ENCODE peak calls at places on chromosomes 12 and 14, in nine cellular contexts. T is adrenal gland, A is BJ, Q is RWPE2, Y is PC-3, R is pancreas, W is tibial artery, H is cardiac muscle cell, M is left ventricle myocardium inferior. F is an unnamed sample. For H3K36me3 and H3K27me3, the result is how much of the 10 kb centered on the place peaks cover.

GRCh38 chr12:13033266-13033875 is 10.8 kb upstream of the FAM234B start:
- DNase-seq in T (no peak), A (no peak), Q (no peak), Y (no peak), R (no peak), W (no peak), H (no peak), M (no peak), F (no peak)

GRCh38 chr14:82180057-82180620 is 646.5 kb upstream of the SEL1L start:
- DNase-seq in T (no peak), A (no peak), Q (no peak), Y (no peak), R (no peak), W (no peak), H (no peak), M (no peak), F (no peak)

GRCh38 chr14:94340533-94340932 is 17.4 kb upstream of the SERPINA6 start:
- DNase-seq in T (no peak), A (no peak), Q (no peak), Y (no peak), R (no peak), W (no peak), H (no peak), M (no peak), F (no peak)

GRCh38 chr12:63967358-63967757 is 122.9 kb downstream of the SRGAP1 start:
- DNase-seq in T (no peak), A (no peak), Q (no peak), Y (peak), R (no peak), W (no peak), H (peak), M (no peak), F (peak)

GRCh38 chr14:58923751-58924405 is 264.6 kb upstream of the DAAM1 start:
- DNase-seq in T (no peak), A (no peak), Q (no peak), Y (no peak), R (no peak), W (no peak), H (no peak), M (no peak), F (no peak)

GRCh38 chr12:127296591-127296990 is 970.4 kb upstream of the TMEM132C start:
- DNase-seq in T (no peak), A (no peak), Q (no peak), Y (no peak), R (no peak), W (no peak), H (no peak), M (no peak), F (no peak)

GRCh38 chr12:6903712-6904111 is 910 bp upstream of the LRRC23 start:
- DNase-seq in T (no peak), A (no peak), Q (no peak), Y (peak), R (no peak), W (no peak), H (no peak), M (no peak), F (no peak)

GRCh38 chr12:58657175-58657574 is 263.1 kb downstream of the LRIG3 start:
- DNase-seq in T (no peak), A (no peak), Q (no peak), Y (no peak), R (no peak), W (no peak), H (no peak), M (no peak), F (peak)

GRCh38 chr14:34003691-34004090 is 52.8 kb upstream of the EGLN3 start:
- DNase-seq in T (no peak), A (no peak), Q (no peak), Y (no peak), R (no peak), W (no peak), H (no peak), M (no peak), F (no peak)

GRCh38 chr12:87405918-87406317 is 623.3 kb downstream of the C12orf50 start:
- DNase-seq in T (no peak), A (no peak), Q (no peak), Y (peak), R (no peak), W (no peak), H (peak), M (no peak), F (peak)

GRCh38 chr12:89695830-89696229 is 12.8 kb downstream of the ATP2B1 start:
- DNase-seq in T (no peak), A (no peak), Q (no peak), Y (no peak), R (no peak), W (no peak), H (no peak), M (no peak), F (no peak)

GRCh38 chr12:93795352-93795751 is 118.2 kb downstream of the CRADD start:
- DNase-seq in T (no peak), A (no peak), Q (no peak), Y (no peak), R (no peak), W (no peak), H (no peak), M (no peak), F (no peak)
- H3K36me3 ChIP-seq in T (under half), A (under half), Q (under half), Y (under half), R (under half), W (under half), H (under half), M (under half), F (under half)

DNA sequence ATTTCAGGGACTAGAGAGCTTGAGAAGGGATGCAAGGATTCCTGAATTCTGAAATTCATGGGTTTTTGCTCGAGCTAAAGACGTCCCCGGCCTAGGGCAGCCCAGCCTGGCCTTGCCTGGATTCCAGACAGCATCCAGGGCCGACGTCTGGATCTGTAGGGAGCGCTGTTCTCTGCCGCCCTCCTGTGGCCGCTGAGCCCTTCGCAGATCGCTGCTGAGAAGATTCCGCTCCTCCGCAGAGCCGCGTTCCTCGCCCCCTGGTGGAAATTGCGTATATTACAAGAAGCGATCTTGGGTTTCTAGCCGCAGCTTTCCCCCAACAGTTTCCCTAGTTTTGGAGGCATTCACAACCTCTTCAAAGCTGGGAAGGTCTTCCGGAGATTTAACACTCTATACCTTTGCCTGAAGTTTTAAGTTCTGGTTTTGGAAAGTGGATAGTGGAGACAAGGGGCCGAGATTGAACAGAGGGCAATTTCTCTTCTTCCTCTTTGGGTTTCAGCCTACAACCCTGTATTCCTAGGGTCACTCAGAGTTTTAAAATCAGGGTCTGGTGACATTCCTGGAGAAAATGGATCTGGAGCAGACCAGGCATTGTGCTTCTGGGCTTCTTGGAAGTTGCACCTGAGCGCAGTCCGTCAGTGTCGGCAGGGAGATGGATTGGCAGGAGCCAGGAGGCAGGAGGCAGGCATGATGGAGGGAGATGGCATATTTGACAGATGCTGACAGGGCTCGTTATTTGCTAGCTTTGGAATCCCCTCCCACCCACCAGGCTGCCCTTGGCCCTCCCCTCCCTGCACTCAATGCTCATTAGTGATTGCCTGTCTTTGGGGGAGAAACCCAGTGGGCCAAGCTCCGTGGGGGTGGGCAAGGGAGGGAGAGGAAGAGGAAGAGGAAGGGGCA is 4.9 kb downstream of the CISTR start:
- DNase-seq in T (peak), A (peak), Q (peak), Y (peak), R (peak), W (peak), H (peak), M (peak), F (peak)
- H3K27me3 ChIP-seq in T (under half), A (half or more), Q (under half), Y (under half), R (under half), W (under half), H (half or more), M (half or more), F (half or more)

DNA sequence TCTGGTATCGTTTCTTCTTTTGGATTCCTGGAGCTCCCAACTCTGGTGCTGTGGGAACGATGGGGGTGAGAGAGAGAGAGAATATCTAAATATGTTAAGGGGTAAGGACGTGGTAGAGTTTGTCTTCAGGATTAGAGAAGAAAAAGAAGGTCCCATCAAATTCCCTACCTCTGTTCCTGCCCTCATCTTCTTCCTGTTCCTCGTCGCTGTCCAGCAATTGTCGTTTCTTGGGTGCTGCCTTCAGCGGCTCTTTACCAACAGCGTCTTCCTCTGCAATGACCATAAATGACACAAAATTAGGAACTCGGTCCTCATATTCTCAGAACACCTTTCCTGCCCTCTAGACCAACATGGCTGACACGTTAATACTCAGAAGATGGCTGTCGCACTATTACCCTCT is 31.5 kb downstream of the TIMELESS start:
- DNase-seq in T (no peak), A (no peak), Q (no peak), Y (no peak), R (no peak), W (no peak), H (no peak), M (no peak), F (no peak)
- H3K36me3 ChIP-seq in T (under half), A (under half), Q (under half), Y (under half), R (under half), W (under half), H (under half), M (under half), F (under half)

GRCh38 chr12:49960474-49961110 is 1.1 kb upstream of the AQP5 start:
- DNase-seq in T (no peak), A (no peak), Q (no peak), Y (no peak), R (no peak), W (no peak), H (no peak), M (no peak), F (no peak)
- H3K27me3 ChIP-seq in T (under half), A (half or more), Q (under half), Y (under half), R (under half), W (under half), H (half or more), M (half or more), F (half or more)